ENCODE peak calls at places on chromosome 3, in five cellular contexts. R, X, J, E and S are unnamed samples.

GRCh38 chr3:127197300-127198150 is 4.6 kb downstream of the PRR23E start:
- DNase-seq in R (peak; percentile 61), X (no peak), J (no peak), E (no peak), S (no peak)

GRCh38 chr3:60010778-60011177 is 961.0 kb upstream of the CFAP20DC start:
- DNase-seq in R (no peak), X (no peak), J (no peak), E (no peak), S (no peak)

GRCh38 chr3:122952509-122952908 is 75.1 kb downstream of the SEMA5B start:
- DNase-seq in R (no peak), X (no peak), J (no peak), E (peak; percentile 27), S (no peak)

GRCh38 chr3:124845406-124845805 is 41.8 kb downstream of the ITGB5 start:
- DNase-seq in R (peak; percentile 25), X (peak; percentile 86), J (peak; percentile 87), E (no peak), S (peak; percentile 86)

GRCh38 chr3:32413845-32414526 is 22.3 kb downstream of the CMTM7 start:
- DNase-seq in R (peak; percentile 63), X (no peak), J (no peak), E (no peak), S (no peak)

GRCh38 chr3:27357665-27358258 is 11.4 kb downstream of the NEK10 start:
- DNase-seq in R (no peak), X (no peak), J (peak; percentile 39), E (peak; percentile 61), S (no peak)

GRCh38 chr3:197847866-197848401 is 56.9 kb downstream of the LRCH3 start:
- DNase-seq in R (no peak), X (no peak), J (no peak), E (no peak), S (no peak)

GRCh38 chr3:157280786-157281185 is 120.8 kb upstream of the CCNL1 start:
- DNase-seq in R (no peak), X (no peak), J (no peak), E (no peak), S (no peak)

GRCh38 chr3:188389711-188390346 is 235.9 kb downstream of the LPP start:
- DNase-seq in R (peak; percentile 81), X (no peak), J (peak; percentile 70), E (no peak), S (peak; percentile 70)

GRCh38 chr3:156693166-156693565 is 18.8 kb downstream of the TIPARP start:
- DNase-seq in R (no peak), X (no peak), J (no peak), E (no peak), S (no peak)

GRCh38 chr3:125916376-125916978 is 52.5 kb upstream of the ROPN1B start:
- DNase-seq in R (peak; percentile 99), X (peak; percentile 67), J (no peak), E (peak; percentile 98), S (no peak)

GRCh38 chr3:188947983-188948657 is 223.7 kb upstream of the TPRG1 start:
- DNase-seq in R (no peak), X (peak; percentile 45), J (peak; percentile 98), E (peak; percentile 69), S (peak; percentile 99)

GRCh38 chr3:167777356-167777755 is 41.8 kb downstream of the SERPINI1 start:
- DNase-seq in R (no peak), X (no peak), J (no peak), E (no peak), S (no peak)

GRCh38 chr3:157129782-157130137 is 30.2 kb downstream of the CCNL1 start:
- DNase-seq in R (no peak), X (no peak), J (no peak), E (no peak), S (no peak)

GRCh38 chr3:112093180-112093522 is 7.0 kb downstream of the C3orf52 start:
- DNase-seq in R (no peak), X (no peak), J (no peak), E (no peak), S (no peak)

GRCh38 chr3:178629430-178630178 is 93.4 kb downstream of the KCNMB2 start:
- DNase-seq in R (no peak), X (no peak), J (no peak), E (no peak), S (no peak)

GRCh38 chr3:160927620-160928019 is 171.6 kb downstream of the PPM1L start:
- DNase-seq in R (no peak), X (no peak), J (no peak), E (no peak), S (no peak)

GRCh38 chr3:150931710-150932109 is 26.5 kb upstream of the MINDY4B start:
- DNase-seq in R (no peak), X (no peak), J (no peak), E (no peak), S (no peak)

GRCh38 chr3:41195970-41196369 is 3.3 kb upstream of the CTNNB1 start:
- DNase-seq in R (no peak), X (no peak), J (no peak), E (no peak), S (no peak)

GRCh38 chr3:160667452-160667851 is 9.5 kb upstream of the ARL14 start:
- DNase-seq in R (no peak), X (no peak), J (no peak), E (no peak), S (no peak)

DNA sequence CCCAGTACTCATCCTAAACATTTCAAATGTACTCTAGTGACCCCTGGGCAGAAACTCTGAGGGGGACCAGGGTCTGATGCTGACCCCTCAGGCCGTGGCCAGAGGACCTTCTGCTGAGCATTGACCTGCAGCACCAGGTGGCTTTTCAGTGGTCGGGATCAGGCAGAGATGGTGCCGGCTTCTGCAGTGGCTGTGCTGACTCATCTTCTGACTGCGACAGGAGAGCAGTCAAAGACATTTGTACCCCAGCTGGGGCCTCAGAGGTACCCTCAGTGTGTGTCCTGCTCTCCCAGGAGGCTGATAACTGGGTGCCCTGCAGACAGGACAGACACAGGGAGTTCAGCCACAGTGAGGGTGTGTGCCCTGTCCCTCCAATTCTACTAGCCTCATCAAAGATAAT is 36.6 kb upstream of the IQCF6 start:
- DNase-seq in R (no peak), X (no peak), J (no peak), E (no peak), S (no peak)
- TF ChIP-seq CTCF in R (no peak), X (no peak), J (no peak), E (no peak), S (no peak)

GRCh38 chr3:191809326-191809949 is 348.5 kb downstream of the PYDC2 start:
- DNase-seq in R (no peak), X (no peak), J (no peak), E (peak; percentile 49), S (no peak)
- TF ChIP-seq CTCF in R (no peak), X (no peak), J (no peak), E (no peak), S (no peak)

DNA sequence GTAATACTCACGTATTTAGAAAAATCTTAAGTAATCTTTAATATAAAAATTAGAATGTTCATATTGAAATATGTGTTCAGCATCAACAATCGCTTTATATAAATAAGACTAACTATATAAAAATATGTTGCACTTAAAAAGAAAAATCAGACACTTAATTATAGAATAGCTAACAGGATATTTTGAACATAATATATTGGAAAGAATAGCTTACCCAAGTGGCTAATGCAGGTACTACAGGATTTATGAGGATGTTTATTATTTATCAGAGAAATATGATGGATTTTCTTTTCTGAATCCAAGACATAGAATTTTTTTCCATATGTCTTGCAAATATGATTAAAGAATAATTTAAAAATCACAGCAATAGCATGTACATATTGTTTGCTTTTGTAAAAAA is 567.9 kb upstream of the GBE1 start:
- DNase-seq in R (no peak), X (no peak), J (no peak), E (no peak), S (no peak)
- TF ChIP-seq CTCF in R (peak; percentile 28), X (no peak), J (no peak), E (peak; percentile 17), S (no peak)

GRCh38 chr3:36776436-36776835 is 12.1 kb upstream of the DCLK3 start:
- DNase-seq in R (no peak), X (no peak), J (no peak), E (no peak), S (no peak)

GRCh38 chr3:36774072-36774471 is 9.7 kb upstream of the DCLK3 start:
- DNase-seq in R (no peak), X (no peak), J (no peak), E (no peak), S (no peak)

GRCh38 chr3:36777424-36778218 is 13.3 kb upstream of the DCLK3 start:
- DNase-seq in R (no peak), X (no peak), J (no peak), E (no peak), S (no peak)
- TF ChIP-seq CTCF in R (no peak), X (no peak), J (no peak), E (no peak), S (no peak)

DNA sequence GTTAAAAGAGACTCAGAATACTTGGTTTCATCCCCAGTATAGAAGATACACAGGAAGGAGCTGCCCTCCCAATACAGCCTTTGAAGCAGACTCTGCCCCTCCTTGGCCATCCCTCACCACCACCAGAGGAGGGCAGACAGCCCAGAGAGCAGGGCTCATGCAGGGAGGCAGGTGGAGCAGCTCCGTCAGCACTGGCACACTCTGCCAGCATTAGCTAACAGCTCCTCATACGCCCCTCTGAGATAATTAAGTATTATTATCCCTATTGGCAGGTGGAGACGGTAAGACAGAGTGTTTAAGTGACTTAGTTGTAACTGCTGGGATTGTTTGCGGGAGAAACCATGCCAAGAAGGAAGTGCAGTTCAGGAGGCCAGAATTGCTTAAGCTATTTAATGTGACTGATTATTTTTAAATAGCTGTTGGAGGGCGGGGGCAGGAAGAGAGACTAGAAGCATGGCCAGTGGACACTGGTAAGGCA is 434.0 kb downstream of the EPHB1 start:
- DNase-seq in R (no peak), X (no peak), J (no peak), E (peak; percentile 43), S (no peak)
- TF ChIP-seq CTCF in R (no peak), X (no peak), J (no peak), E (no peak), S (no peak)

GRCh38 chr3:9014189-9014588 is 50.9 kb upstream of the RAD18 start:
- DNase-seq in R (no peak), X (no peak), J (no peak), E (no peak), S (no peak)
- TF ChIP-seq CTCF in R (no peak), X (peak; percentile 10), J (no peak), E (no peak), S (no peak)